ENCODE peak calls at places on chromosomes 4 and X, in four cellular contexts. A is PC-3, Q is activated B cell treated with CpG ODN at 0.5 μM for 24 hours, Z is transverse colon. T is an unnamed sample.

GRCh38 chr4:2259036-2259540 is 2.8 kb downstream of the MXD4 start:
- DNase-seq in A (no peak), Q (peak; percentile 13), Z (peak; percentile 5), T (no peak)

GRCh38 chr4:130568746-130569145 is 1472.8 kb downstream of the C4orf33 start:
- DNase-seq in A (no peak), Q (no peak), Z (no peak), T (no peak)

GRCh38 chr4:155999743-156000142 is 46.1 kb upstream of the CTSO start:
- DNase-seq in A (peak; percentile 10), Q (no peak), Z (no peak), T (no peak)

GRCh38 chr4:153428816-153429592 is 37.2 kb upstream of the TMEM131L start:
- DNase-seq in A (no peak), Q (no peak), Z (no peak), T (no peak)

GRCh38 chr4:120722655-120723054 is 199.9 kb downstream of the PRDM5 start:
- DNase-seq in A (no peak), Q (no peak), Z (no peak), T (no peak)

GRCh38 chr4:129344058-129344457 is 248.1 kb downstream of the C4orf33 start:
- DNase-seq in A (peak; percentile 71), Q (no peak), Z (peak; percentile 31), T (no peak)

GRCh38 chrX:10602646-10603045 is 17.7 kb downstream of the MID1 start:
- DNase-seq in A (peak; percentile 62), Q (no peak), Z (no peak), T (no peak)

GRCh38 chrX:154724999-154725756 is 25.7 kb downstream of the GAB3 start:
- DNase-seq in A (no peak), Q (no peak), Z (no peak), T (no peak)

GRCh38 chr4:150960818-150961217 is 54.3 kb downstream of the LRBA start:
- DNase-seq in A (peak; percentile 55), Q (no peak), Z (no peak), T (no peak)

GRCh38 chrX:71622347-71623104 is 4.2 kb upstream of the CXCR3 start:
- DNase-seq in A (peak; percentile 74), Q (peak; percentile 25), Z (peak; percentile 87), T (peak; percentile 63)

GRCh38 chrX:30590368-30590767 is 12.8 kb upstream of the TASL start:
- DNase-seq in A (no peak), Q (no peak), Z (no peak), T (no peak)

GRCh38 chrX:40434947-40435346 is 145.8 kb upstream of the ATP6AP2 start:
- DNase-seq in A (no peak), Q (no peak), Z (no peak), T (peak; percentile 17)

GRCh38 chr4:51907001-51907669 is 64.2 kb downstream of the DCUN1D4 start:
- DNase-seq in A (no peak), Q (no peak), Z (no peak), T (no peak)

GRCh38 chrX:42096262-42096939 is 173.0 kb upstream of the CASK start:
- DNase-seq in A (peak; percentile 67), Q (no peak), Z (no peak), T (no peak)

GRCh38 chrX:1392376-1393130 is 640 bp upstream of the SLC25A6 start:
- DNase-seq in A (peak; percentile 45), Q (no peak), Z (peak; percentile 78), T (peak; percentile 65)

GRCh38 chr4:150305995-150306394 is 227.8 kb downstream of the DCLK2 start:
- DNase-seq in A (peak; percentile 60), Q (no peak), Z (no peak), T (no peak)

GRCh38 chr4:141702472-141703182 is 66.2 kb downstream of the IL15 start:
- DNase-seq in A (peak; percentile 34), Q (no peak), Z (no peak), T (no peak)

GRCh38 chr4:71857713-71858451 is 74.0 kb upstream of the GC start:
- DNase-seq in A (no peak), Q (no peak), Z (no peak), T (no peak)

GRCh38 chr4:80202784-80203553 is 5.7 kb downstream of the PRDM8 start:
- DNase-seq in A (no peak), Q (peak; percentile 64), Z (peak; percentile 53), T (no peak)

GRCh38 chr4:109406337-109406931 is 27.2 kb upstream of the SEC24B start:
- DNase-seq in A (peak; percentile 70), Q (no peak), Z (no peak), T (peak; percentile 34)

GRCh38 chrX:1534321-1535168 is 2.4 kb downstream of the P2RY8 start:
- DNase-seq in A (no peak), Q (peak; percentile 47), Z (no peak), T (no peak)

GRCh38 chr4:128517096-128517738 is 229.6 kb upstream of the PGRMC2 start:
- DNase-seq in A (no peak), Q (no peak), Z (no peak), T (no peak)

GRCh38 chr4:185540040-185540439 is 4.7 kb upstream of the PDLIM3 start:
- DNase-seq in A (no peak), Q (no peak), Z (no peak), T (no peak)

GRCh38 chrX:108735087-108735679 is 1.2 kb downstream of the IRS4 start:
- DNase-seq in A (no peak), Q (no peak), Z (no peak), T (peak; percentile 7)

GRCh38 chrX:103861200-103861599 is 29.1 kb upstream of the RAB9B start:
- DNase-seq in A (peak; percentile 75), Q (no peak), Z (no peak), T (no peak)

GRCh38 chrX:18360867-18361266 is 6.4 kb upstream of the SCML2 start:
- DNase-seq in A (peak; percentile 68), Q (no peak), Z (no peak), T (no peak)

GRCh38 chr4:88792268-88792781 is 94.7 kb upstream of the NAP1L5 start:
- DNase-seq in A (peak; percentile 63), Q (no peak), Z (no peak), T (no peak)